ENCODE peak calls at places on chromosomes 2 and 18, in seven cellular contexts. T, N, U, F, D, E and K are unnamed samples.

GRCh38 chr18:76246579-76246978 is 248.5 kb downstream of the ZNF516 start:
- DNase-seq in T (no peak), N (no peak), U (no peak), F (no peak), D (no peak), E (no peak), K (no peak)

GRCh38 chr2:238925281-238925680 is 77.4 kb downstream of the TWIST2 start:
- DNase-seq in T (no peak), N (no peak), U (no peak), F (no peak), D (no peak), E (peak; percentile 50), K (no peak)

GRCh38 chr18:77401173-77401572 is 151.5 kb downstream of the GALR1 start:
- DNase-seq in T (no peak), N (no peak), U (no peak), F (no peak), D (no peak), E (no peak), K (no peak)

GRCh38 chr2:86223682-86224560 is 24.7 kb downstream of the MRPL35 start:
- DNase-seq in T (no peak), N (no peak), U (peak; percentile 59), F (no peak), D (no peak), E (peak; percentile 78), K (no peak)

GRCh38 chr2:223762853-223763252 is 74.5 kb downstream of the AP1S3 start:
- DNase-seq in T (no peak), N (no peak), U (peak; percentile 52), F (no peak), D (no peak), E (no peak), K (no peak)

GRCh38 chr2:62471816-62472215 is 34.2 kb downstream of the TMEM17 start:
- DNase-seq in T (no peak), N (no peak), U (no peak), F (no peak), D (no peak), E (no peak), K (no peak)

GRCh38 chr2:240023792-240024191 is 1.4 kb downstream of the NDUFA10 start:
- DNase-seq in T (no peak), N (no peak), U (no peak), F (no peak), D (no peak), E (no peak), K (no peak)

GRCh38 chr2:215914067-215914776 is 99.1 kb downstream of the MREG start:
- DNase-seq in T (no peak), N (no peak), U (no peak), F (peak; percentile 73), D (no peak), E (no peak), K (no peak)

GRCh38 chr2:25421746-25422431 is 80.2 kb upstream of the DNMT3A start:
- DNase-seq in T (no peak), N (no peak), U (no peak), F (no peak), D (no peak), E (no peak), K (no peak)

GRCh38 chr2:8514748-8515389 is 167.0 kb upstream of the ID2 start:
- DNase-seq in T (peak; percentile 8), N (no peak), U (no peak), F (peak; percentile 99), D (no peak), E (no peak), K (no peak)

GRCh38 chr2:45008296-45009129 is 739 bp downstream of the SIX2 start:
- DNase-seq in T (no peak), N (peak; percentile 36), U (peak; percentile 2), F (no peak), D (peak; percentile 36), E (no peak), K (no peak)

GRCh38 chr2:45006942-45007287 is 2.3 kb downstream of the SIX2 start:
- DNase-seq in T (no peak), N (no peak), U (no peak), F (no peak), D (no peak), E (no peak), K (no peak)

GRCh38 chr2:45007961-45008295 is 1.3 kb downstream of the SIX2 start:
- DNase-seq in T (no peak), N (no peak), U (no peak), F (no peak), D (peak; percentile 31), E (no peak), K (no peak)

GRCh38 chr2:45006041-45006941 is 3.0 kb downstream of the SIX2 start:
- DNase-seq in T (no peak), N (no peak), U (no peak), F (no peak), D (peak; percentile 35), E (no peak), K (no peak)

GRCh38 chr2:45007356-45007755 is 1.9 kb downstream of the SIX2 start:
- DNase-seq in T (no peak), N (no peak), U (no peak), F (no peak), D (no peak), E (no peak), K (no peak)
- H3K9me3 ChIP-seq in T (no peaks in the 10 kb centered on the region), N (no peaks in the 10 kb centered on the region), U (peaks cover 10% of the 10 kb centered on the region), F (no peaks in the 10 kb centered on the region), D (no peaks in the 10 kb centered on the region), E (no peaks in the 10 kb centered on the region), K (no peaks in the 10 kb centered on the region)

DNA sequence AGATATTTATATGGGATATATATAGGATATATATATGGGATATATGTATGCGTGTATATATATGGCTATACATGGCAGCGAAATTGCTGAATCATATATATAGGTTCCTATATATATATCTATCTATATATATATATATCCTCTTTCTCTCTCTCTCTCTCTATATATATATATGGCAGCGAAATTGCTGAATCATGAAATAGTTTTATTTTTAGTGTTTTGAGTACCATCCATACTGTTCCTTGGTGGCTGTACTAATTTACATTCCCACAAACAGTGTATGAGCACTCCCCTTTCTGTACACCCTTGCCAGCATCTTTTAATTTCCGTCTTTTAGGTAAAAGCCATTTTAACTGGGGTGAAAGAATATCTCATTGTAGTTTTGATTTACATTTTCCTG is 397.6 kb upstream of the LINC00305 start:
- DNase-seq in T (no peak), N (no peak), U (no peak), F (no peak), D (no peak), E (no peak), K (no peak)
- H3K9me3 ChIP-seq in T (no peaks in the 10 kb centered on the region), N (no peaks in the 10 kb centered on the region), U (no peaks in the 10 kb centered on the region), F (no peaks in the 10 kb centered on the region), D (peaks cover 3% of the 10 kb centered on the region), E (no peaks in the 10 kb centered on the region), K (no peaks in the 10 kb centered on the region)

GRCh38 chr18:6431659-6432318 is 17.1 kb upstream of the L3MBTL4 start:
- DNase-seq in T (no peak), N (no peak), U (no peak), F (no peak), D (no peak), E (no peak), K (no peak)

GRCh38 chr18:6428851-6429395 is 14.2 kb upstream of the L3MBTL4 start:
- DNase-seq in T (no peak), N (no peak), U (no peak), F (no peak), D (no peak), E (no peak), K (no peak)

DNA sequence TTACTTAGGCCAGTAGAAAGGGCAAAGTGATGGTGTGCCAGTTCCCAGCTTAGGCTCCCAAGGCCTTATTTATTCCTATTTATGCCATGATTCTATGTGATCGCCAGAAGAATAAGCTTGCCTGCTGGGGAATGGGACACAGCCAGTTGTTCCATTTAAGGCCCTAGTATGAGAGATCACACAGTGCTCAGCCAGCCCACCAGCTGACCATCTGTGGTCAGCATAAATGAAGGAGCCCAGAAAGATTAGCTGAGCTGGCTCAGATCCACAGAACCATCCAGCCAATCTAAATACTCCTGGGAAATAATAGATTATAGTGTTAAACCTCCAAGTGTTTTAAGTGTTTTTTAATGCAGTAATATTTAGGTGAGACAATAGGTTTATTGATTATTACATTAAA is 12.6 kb upstream of the L3MBTL4 start:
- DNase-seq in T (no peak), N (no peak), U (no peak), F (no peak), D (no peak), E (no peak), K (no peak)
- H3K9me3 ChIP-seq in T (no peaks in the 10 kb centered on the region), N (no peaks in the 10 kb centered on the region), U (no peaks in the 10 kb centered on the region), F (no peaks in the 10 kb centered on the region), D (no peaks in the 10 kb centered on the region), E (no peaks in the 10 kb centered on the region), K (no peaks in the 10 kb centered on the region)

GRCh38 chr2:108889907-108890306 is 99.1 kb downstream of the EDAR start:
- DNase-seq in T (no peak), N (no peak), U (no peak), F (no peak), D (no peak), E (no peak), K (no peak)
- H3K9me3 ChIP-seq in T (peaks cover 3% of the 10 kb centered on the region), N (peaks cover 19% of the 10 kb centered on the region), U (peaks cover 5% of the 10 kb centered on the region), F (no peaks in the 10 kb centered on the region), D (peaks cover 16% of the 10 kb centered on the region), E (peaks cover 4% of the 10 kb centered on the region), K (peaks cover 9% of the 10 kb centered on the region)

DNA sequence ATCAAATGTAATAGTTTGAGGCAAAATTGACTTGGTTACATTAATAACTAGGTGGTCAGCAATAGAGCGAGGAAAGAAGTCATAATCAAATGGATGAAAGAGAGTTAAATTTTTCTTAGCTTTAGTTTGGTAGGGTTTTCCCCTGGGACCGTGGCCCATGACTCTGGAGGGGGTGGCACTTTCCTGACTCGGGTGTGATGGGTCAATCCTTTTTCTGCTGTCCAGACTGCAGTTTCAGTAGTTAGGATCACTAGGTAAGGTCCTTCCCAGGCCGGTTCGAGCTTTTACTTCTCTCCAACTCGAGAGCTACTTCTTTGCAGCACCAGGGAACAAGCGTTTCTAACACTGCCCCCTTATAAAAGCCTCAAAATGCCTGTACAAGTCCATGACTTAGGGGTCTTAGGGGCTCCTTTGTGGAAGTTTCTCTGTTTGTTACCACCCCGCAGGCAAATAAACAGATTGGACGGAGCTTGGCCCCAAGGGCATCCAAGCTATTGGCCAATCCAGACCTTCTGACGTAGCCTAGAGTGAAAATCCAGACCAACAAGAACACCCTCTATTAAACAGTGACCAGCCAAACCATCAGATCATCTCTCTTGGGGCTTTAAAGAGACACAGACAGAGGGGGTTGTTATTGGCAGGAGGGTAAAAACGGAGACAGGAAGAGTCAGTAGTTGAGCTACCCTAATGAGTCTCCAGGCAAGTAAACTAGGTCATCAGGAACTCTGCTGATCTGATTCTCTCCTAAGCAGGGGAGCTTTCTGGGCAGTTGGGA is 9.4 kb upstream of the CEP68 start:
- DNase-seq in T (no peak), N (no peak), U (no peak), F (no peak), D (no peak), E (no peak), K (no peak)
- H3K9me3 ChIP-seq in T (no peaks in the 10 kb centered on the region), N (peaks cover 6% of the 10 kb centered on the region), U (peaks cover 6% of the 10 kb centered on the region), F (peaks cover 29% of the 10 kb centered on the region), D (no peaks in the 10 kb centered on the region), E (no peaks in the 10 kb centered on the region), K (no peaks in the 10 kb centered on the region)

DNA sequence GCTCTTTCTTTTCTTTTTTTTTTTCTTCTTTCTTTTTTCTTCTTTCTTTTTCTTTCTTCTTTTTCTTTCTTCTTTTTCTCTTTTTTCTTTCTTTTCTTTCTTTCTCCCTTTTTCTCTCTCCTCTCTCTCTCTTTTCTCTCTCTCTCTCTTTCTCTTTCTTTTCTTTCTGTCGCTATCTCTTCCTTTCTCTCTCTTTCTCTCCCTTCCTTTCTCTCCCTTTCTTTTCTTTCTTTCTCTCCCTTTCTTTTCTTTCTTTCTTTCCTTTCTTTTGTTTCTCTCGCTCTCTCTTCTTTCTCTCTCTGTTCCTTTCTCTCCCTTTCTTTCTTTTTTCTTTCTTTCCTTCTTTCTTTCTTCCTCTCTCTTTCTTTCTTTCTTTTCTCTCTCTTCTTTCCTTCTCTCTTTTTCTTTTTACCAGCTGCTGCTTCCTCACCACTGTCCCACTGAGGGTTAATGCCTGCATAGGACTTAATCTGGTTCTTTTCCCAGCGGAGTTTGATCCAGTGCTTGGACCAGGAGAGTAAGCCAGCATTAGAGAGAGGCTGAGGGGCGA is 145.4 kb upstream of the SIX2 start:
- DNase-seq in T (no peak), N (no peak), U (no peak), F (no peak), D (no peak), E (no peak), K (no peak)
- H3K9me3 ChIP-seq in T (no peaks in the 10 kb centered on the region), N (peaks cover 18% of the 10 kb centered on the region), U (peaks cover 11% of the 10 kb centered on the region), F (no peaks in the 10 kb centered on the region), D (no peaks in the 10 kb centered on the region), E (peaks cover 8% of the 10 kb centered on the region), K (no peaks in the 10 kb centered on the region)